ENCODE peak calls at places on chromosomes 11 and 22, in seven cellular contexts. J, W, R, T, F, S and V are unnamed samples.

GRCh38 chr11:83027794-83028193 is 43.9 kb downstream of the RAB30 start:
- DNase-seq in J (no peak), W (no peak), R (no peak), T (no peak), F (no peak), S (no peak), V (no peak)

GRCh38 chr11:67674442-67674871 is at the start of gene ALDH3B2:
- DNase-seq in J (no peak), W (no peak), R (peak; percentile 97), T (no peak), F (no peak), S (no peak), V (no peak)

GRCh38 chr22:47398491-47398890 is 636.0 kb downstream of the TBC1D22A start:
- DNase-seq in J (no peak), W (no peak), R (no peak), T (no peak), F (no peak), S (no peak), V (no peak)

GRCh38 chr11:14499178-14499559 is 442 bp downstream of the COPB1 start:
- DNase-seq in J (peak; percentile 42), W (peak; percentile 71), R (peak; percentile 15), T (peak; percentile 42), F (no peak), S (peak; percentile 50), V (peak; percentile 6)

GRCh38 chr11:63961608-63962412 is 12.6 kb upstream of the COX8A start:
- DNase-seq in J (no peak), W (no peak), R (peak; percentile 82), T (no peak), F (peak; percentile 54), S (no peak), V (no peak)

GRCh38 chr22:19843107-19843856 is 11.4 kb downstream of the GNB1L start:
- DNase-seq in J (no peak), W (no peak), R (no peak), T (no peak), F (peak; percentile 55), S (peak; percentile 42), V (no peak)

GRCh38 chr11:126484266-126484665 is 128.8 kb downstream of the ST3GAL4 start:
- DNase-seq in J (no peak), W (no peak), R (peak; percentile 79), T (no peak), F (no peak), S (peak; percentile 67), V (peak; percentile 76)

GRCh38 chr11:76606102-76606793 is 64.3 kb downstream of the LRRC32 start:
- DNase-seq in J (no peak), W (peak; percentile 46), R (no peak), T (no peak), F (no peak), S (no peak), V (no peak)

GRCh38 chr11:44858796-44859527 is 91.7 kb downstream of the TP53I11 start:
- DNase-seq in J (no peak), W (no peak), R (no peak), T (no peak), F (no peak), S (peak; percentile 55), V (no peak)

GRCh38 chr11:96260067-96260511 is 82.9 kb downstream of the MAML2 start:
- DNase-seq in J (no peak), W (no peak), R (no peak), T (no peak), F (no peak), S (no peak), V (no peak)

GRCh38 chr11:64765291-64765803 is 5.6 kb upstream of the PYGM start:
- DNase-seq in J (no peak), W (peak; percentile 55), R (no peak), T (no peak), F (no peak), S (no peak), V (no peak)

GRCh38 chr22:41870786-41871185 is 37.9 kb downstream of the SREBF2 start:
- DNase-seq in J (no peak), W (no peak), R (no peak), T (no peak), F (no peak), S (no peak), V (no peak)

GRCh38 chr11:83051760-83052671 is 19.7 kb downstream of the RAB30 start:
- DNase-seq in J (no peak), W (no peak), R (peak; percentile 96), T (peak; percentile 38), F (no peak), S (peak; percentile 88), V (peak; percentile 95)

GRCh38 chr11:61785837-61786402 is 6.5 kb downstream of the TMEM258 start:
- DNase-seq in J (no peak), W (no peak), R (no peak), T (no peak), F (no peak), S (no peak), V (no peak)

GRCh38 chr22:30804626-30805025 is 110.0 kb downstream of the OSBP2 start:
- DNase-seq in J (no peak), W (no peak), R (no peak), T (no peak), F (no peak), S (no peak), V (no peak)

GRCh38 chr11:117282956-117283355 is 8.2 kb upstream of the BACE1-AS start:
- DNase-seq in J (no peak), W (no peak), R (no peak), T (no peak), F (no peak), S (no peak), V (no peak)

GRCh38 chr11:78838417-78838816 is 263.8 kb upstream of the NARS2 start:
- DNase-seq in J (no peak), W (no peak), R (peak; percentile 55), T (no peak), F (peak; percentile 49), S (no peak), V (no peak)

GRCh38 chr22:21657020-21657360 is 8.8 kb upstream of the PPIL2 start:
- DNase-seq in J (no peak), W (no peak), R (no peak), T (no peak), F (no peak), S (no peak), V (no peak)